ENCODE peak calls at places on chromosome X, in five cellular contexts. N is HepG2, R is K562, D is GM12878, S is H1. M is an unnamed sample.

GRCh38 chrX:118484216-118484903 is 11.3 kb upstream of the DOCK11 start:
- DNase-seq in R (no peak), D (no peak), S (no peak), N (no peak), M (no peak)

GRCh38 chrX:47143894-47144625 is 442 bp downstream of the NDUFB11 start:
- DNase-seq in R (peak), N (no peak), S (no peak), D (peak), M (peak)

GRCh38 chrX:135649561-135649960 is 63.9 kb upstream of the CT45A1 start:
- DNase-seq in S (no peak), N (no peak), D (no peak), R (no peak), M (no peak)

GRCh38 chrX:121581885-121582284 is 534.5 kb downstream of the GLUD2 start:
- DNase-seq in S (no peak), R (no peak), D (no peak), N (no peak), M (no peak)

GRCh38 chrX:154372612-154373022 is 1.8 kb downstream of the FLNA start:
- DNase-seq in N (peak), S (no peak), D (peak), R (no peak), M (peak)

GRCh38 chrX:22969416-22969815 is 30.3 kb upstream of the DDX53 start:
- DNase-seq in D (no peak), R (no peak), N (no peak), S (no peak), M (no peak)

GRCh38 chrX:128781506-128781905 is 729.3 kb upstream of the ACTRT1 start:
- DNase-seq in N (peak), S (no peak), D (no peak), R (no peak), M (peak)

GRCh38 chrX:39729834-39730670 is 367.7 kb downstream of the BCOR start:
- DNase-seq in R (peak), S (no peak), N (no peak), D (no peak), M (no peak)

GRCh38 chrX:118062048-118062789 is 54.4 kb downstream of the KLHL13 start:
- DNase-seq in N (no peak), S (no peak), D (no peak), R (no peak), M (no peak)

GRCh38 chrX:22629105-22629725 is 356.5 kb downstream of the CBLL2 start:
- DNase-seq in R (no peak), N (no peak), S (no peak), D (no peak), M (no peak)

GRCh38 chrX:86946569-86946968 is 571.0 kb upstream of the KLHL4 start:
- DNase-seq in S (no peak), D (peak), R (peak), N (peak), M (peak)

GRCh38 chrX:151875270-151876026 is 37.2 kb upstream of the MAGEA4 start:
- DNase-seq in R (no peak), N (no peak), S (no peak), D (no peak), M (no peak)

GRCh38 chrX:130878350-130879341 is 24.4 kb downstream of the ENOX2 start:
- DNase-seq in R (no peak), D (no peak), S (no peak), N (no peak), M (peak)

GRCh38 chrX:153179131-153179530 is at the start of gene MAGEA1:
- DNase-seq in S (no peak), D (no peak), N (no peak), R (peak), M (no peak)

GRCh38 chrX:10231461-10231860 is 74.7 kb downstream of the CLCN4 start:
- DNase-seq in D (no peak), S (no peak), N (no peak), R (no peak), M (no peak)

GRCh38 chrX:101619336-101619735 is 1.5 kb upstream of the ARMCX6 start:
- DNase-seq in S (no peak), R (peak), D (no peak), N (peak), M (no peak)

GRCh38 chrX:63922221-63922620 is 137.2 kb upstream of the ARHGEF9 start:
- DNase-seq in N (no peak), S (no peak), D (no peak), R (no peak), M (peak)

GRCh38 chrX:119190251-119190651 is 45.8 kb upstream of the PGRMC1 start:
- DNase-seq in R (no peak), S (no peak), N (no peak), D (no peak), M (no peak)

GRCh38 chrX:57652705-57653104 is 27.4 kb downstream of the NLRP2B start:
- DNase-seq in D (no peak), S (no peak), N (no peak), R (no peak), M (no peak)

GRCh38 chrX:38260231-38260630 is 39.6 kb upstream of the SRPX start:
- DNase-seq in S (no peak), N (peak), D (no peak), R (peak), M (peak)

GRCh38 chrX:134236690-134237362 is at the start of gene CCDC160:
- DNase-seq in N (peak), S (peak), D (no peak), R (no peak), M (peak)

GRCh38 chrX:154918060-154918483 is 31.9 kb downstream of the F8A1 start:
- DNase-seq in D (peak), S (peak), N (peak), R (peak), M (peak)

GRCh38 chrX:71060127-71060526 is 8.0 kb downstream of the SNX12 start:
- DNase-seq in R (no peak), N (no peak), D (no peak), S (no peak), M (no peak)

GRCh38 chrX:153953342-153953830 is 8.9 kb upstream of the RENBP start:
- DNase-seq in S (no peak), D (no peak), N (peak), R (peak), M (peak)

GRCh38 chrX:40063555-40063954 is 34.2 kb downstream of the BCOR start:
- DNase-seq in N (no peak), R (no peak), S (no peak), D (no peak), M (no peak)

GRCh38 chrX:131741103-131741581 is 197.3 kb downstream of the OR13H1 start:
- DNase-seq in N (no peak), S (no peak), D (peak), R (no peak), M (peak)

GRCh38 chrX:154348646-154349358 is 25.6 kb downstream of the FLNA start:
- DNase-seq in R (no peak), D (no peak), N (no peak), S (no peak), M (peak)

GRCh38 chrX:100445593-100445992 is 35.5 kb upstream of the PCDH19 start:
- DNase-seq in R (no peak), N (no peak), S (no peak), D (no peak), M (no peak)

GRCh38 chrX:65688403-65688881 is 21.0 kb downstream of the MSN start:
- DNase-seq in R (no peak), D (peak), S (no peak), N (no peak), M (no peak)
- TF ChIP-seq KDM1A in R (no peak), D (no peak), S (no peak), N (no peak), M (no peak)

GRCh38 chrX:68694429-68695205 is 47.2 kb downstream of the STARD8 start:
- DNase-seq in N (no peak), D (no peak), R (peak), S (no peak), M (no peak)

GRCh38 chrX:68695206-68695845 is 47.9 kb downstream of the STARD8 start:
- DNase-seq in S (no peak), D (no peak), N (no peak), R (no peak), M (peak)

GRCh38 chrX:68692651-68693050 is 45.2 kb downstream of the STARD8 start:
- DNase-seq in D (no peak), N (no peak), R (no peak), S (no peak), M (no peak)

GRCh38 chrX:68691921-68692320 is 44.5 kb downstream of the STARD8 start:
- DNase-seq in N (no peak), D (no peak), S (no peak), R (no peak), M (no peak)

GRCh38 chrX:68693481-68694410 is 46.3 kb downstream of the STARD8 start:
- DNase-seq in S (no peak), N (no peak), D (no peak), R (peak), M (no peak)
- TF ChIP-seq POLR2A in S (no peak), N (no peak), D (no peak), R (peak), M (no peak)

GRCh38 chrX:110146521-110146920 is 143.6 kb downstream of the TMEM164 start:
- DNase-seq in N (peak), D (no peak), S (no peak), R (peak), M (peak)
- TF ChIP-seq KDM1A in N (no peak), D (no peak), S (no peak), R (no peak), M (no peak)

GRCh38 chrX:55717521-55718497 is at the start of gene RRAGB:
- DNase-seq in R (peak), S (peak), D (peak), N (peak), M (peak)
- TF ChIP-seq POLR2A in R (peak), S (no peak), D (peak), N (peak), M (peak)

DNA sequence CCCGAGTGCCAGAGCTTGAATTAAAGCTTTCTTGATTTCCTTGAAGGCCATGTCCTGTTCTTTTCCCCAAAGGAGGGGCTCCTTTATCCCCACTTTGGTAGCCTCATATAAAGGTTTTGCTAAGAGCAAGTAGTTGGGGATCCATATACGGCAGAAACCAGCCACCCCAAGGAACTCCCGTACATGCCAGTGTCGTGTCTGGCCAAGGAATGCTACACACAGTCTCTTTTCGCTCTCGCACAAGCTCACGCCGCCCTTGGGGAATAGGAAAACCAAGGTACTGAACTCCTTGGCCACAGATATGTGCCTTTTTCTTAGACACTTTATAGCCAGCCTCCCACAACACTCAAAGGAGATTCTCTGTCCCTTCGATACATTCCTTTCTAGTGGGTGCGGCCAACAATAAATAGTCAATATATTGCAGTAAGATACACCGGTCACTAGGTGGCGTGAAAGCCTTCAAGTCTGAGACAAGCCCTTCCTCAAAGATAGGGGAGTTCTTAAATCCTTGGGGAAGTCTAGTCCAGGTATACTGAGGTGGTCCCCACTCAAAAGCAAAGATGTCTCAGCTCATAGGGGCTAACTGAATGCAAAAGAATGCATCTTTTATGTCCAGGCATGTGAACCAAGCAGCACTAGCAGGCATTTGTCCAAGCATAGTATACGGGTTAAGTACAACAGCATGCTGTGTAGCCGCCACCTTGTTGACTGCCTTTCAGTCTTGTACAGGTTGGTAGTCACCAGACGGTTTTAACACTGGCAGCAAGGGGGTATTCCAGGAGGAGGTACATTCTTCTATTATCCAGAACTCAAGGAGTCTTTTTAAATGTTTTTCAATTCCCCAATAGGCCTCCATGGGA is 57.8 kb upstream of the XAGE1B start:
- DNase-seq in S (no peak), D (peak), R (peak), N (peak), M (peak)
- TF ChIP-seq KDM1A in S (no peak), D (no peak), R (no peak), N (no peak), M (no peak)

GRCh38 chrX:11663875-11664210 is 1.9 kb downstream of the ARHGAP6 start:
- DNase-seq in S (no peak), D (no peak), R (no peak), N (no peak), M (peak)

GRCh38 chrX:11664211-11664888 is 1.4 kb downstream of the ARHGAP6 start:
- DNase-seq in R (no peak), N (no peak), D (no peak), S (no peak), M (no peak)

GRCh38 chrX:11667286-11667685 is 1.6 kb upstream of the ARHGAP6 start:
- DNase-seq in S (no peak), D (peak), R (no peak), N (no peak), M (no peak)

GRCh38 chrX:11666180-11666579 is 460 bp upstream of the ARHGAP6 start:
- DNase-seq in D (no peak), S (no peak), N (no peak), R (no peak), M (no peak)

GRCh38 chrX:11665144-11666040 is at the start of gene ARHGAP6:
- DNase-seq in N (no peak), R (no peak), S (no peak), D (no peak), M (peak)
- TF ChIP-seq POLR2A in N (no peak), R (no peak), S (no peak), D (no peak), M (no peak)

DNA sequence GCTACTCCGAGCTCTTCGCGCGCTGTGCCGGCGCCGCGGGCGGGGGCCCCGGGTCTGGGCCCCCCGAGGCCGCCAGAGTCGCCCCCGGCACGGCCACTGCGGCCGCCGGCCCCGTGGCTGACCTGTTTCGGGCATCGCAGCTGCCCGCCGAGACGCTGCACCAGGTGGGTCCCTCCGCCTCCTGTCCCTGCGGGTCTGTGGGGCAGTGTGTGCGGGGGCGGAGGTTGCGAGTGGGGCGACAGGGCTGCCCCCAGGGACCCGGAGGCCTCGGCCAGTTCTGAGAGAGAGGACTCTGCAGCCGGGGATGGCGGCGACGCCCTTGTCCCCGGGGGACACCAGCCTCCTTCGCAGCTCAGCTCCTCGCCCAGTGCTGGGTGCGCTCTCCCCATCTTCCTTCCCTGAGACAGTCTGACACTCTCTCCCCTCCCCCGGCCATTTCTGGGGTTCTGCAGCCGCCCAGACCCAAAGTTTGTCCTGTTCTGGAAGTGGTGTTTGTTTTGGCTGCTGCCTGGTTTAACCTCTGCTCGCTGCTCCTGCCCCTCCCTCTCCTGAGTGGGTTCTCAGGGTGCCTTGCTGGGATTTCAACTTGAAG is 609 bp downstream of the REPS2 start:
- DNase-seq in N (no peak), S (no peak), D (no peak), R (no peak), M (no peak)
- TF ChIP-seq KDM1A in N (no peak), S (no peak), D (no peak), R (no peak), M (no peak)

GRCh38 chrX:49079489-49080428 is at the start of gene WDR45:
- DNase-seq in D (peak), N (peak), S (no peak), R (peak), M (peak)
- TF ChIP-seq POLR2A in D (peak), N (no peak), S (no peak), R (peak), M (peak)

GRCh38 chrX:104430720-104431119 is 135.3 kb upstream of the IL1RAPL2 start:
- DNase-seq in R (no peak), S (no peak), N (no peak), D (no peak), M (peak)
- TF ChIP-seq KDM1A in R (no peak), S (no peak), N (no peak), D (no peak), M (no peak)